ENCODE peak calls at places on chromosomes 16 and 17, in four cellular contexts. N, Z, P and Y are unnamed samples.
A peak's percentile ranks its signal among the peaks of the same experiment; 100 is the strongest.

GRCh38 chr17:20010099-20010863 is 1.1 kb downstream of the SPECC1 start:
- DNase-seq in P (peak; percentile 78), N (peak; percentile 56), Z (peak; percentile 23), Y (peak; percentile 49)

GRCh38 chr16:88991813-88992350 is 14.9 kb upstream of the CBFA2T3 start:
- DNase-seq in Z (no peak), N (no peak), P (no peak), Y (no peak)

GRCh38 chr16:14576069-14576468 is 54.0 kb downstream of the PARN start:
- DNase-seq in P (no peak), N (no peak), Z (no peak), Y (no peak)

GRCh38 chr17:73787036-73787720 is 142.9 kb upstream of the SDK2 start:
- DNase-seq in Z (no peak), P (no peak), N (no peak), Y (no peak)

GRCh38 chr17:78826836-78827509 is 13.6 kb downstream of the USP36 start:
- DNase-seq in Z (no peak), N (no peak), P (no peak), Y (no peak)

GRCh38 chr17:3532106-3532858 is 25.3 kb downstream of the TRPV3 start:
- DNase-seq in P (no peak), N (no peak), Z (no peak), Y (no peak)

GRCh38 chr16:81697886-81698635 is 81.0 kb upstream of the PLCG2 start:
- DNase-seq in P (peak; percentile 38), Z (no peak), N (no peak), Y (no peak)

GRCh38 chr16:89495121-89495520 is 4.8 kb upstream of the ANKRD11 start:
- DNase-seq in N (no peak), Z (no peak), P (no peak), Y (no peak)

GRCh38 chr17:80709090-80709695 is 164.6 kb downstream of the RPTOR start:
- DNase-seq in Z (no peak), N (no peak), P (no peak), Y (no peak)

GRCh38 chr17:37507108-37507507 is 17.4 kb downstream of the DUSP14 start:
- DNase-seq in N (no peak), P (no peak), Z (no peak), Y (no peak)

GRCh38 chr17:76204277-76204676 is 36.0 kb downstream of the RNF157 start:
- DNase-seq in P (no peak), N (no peak), Z (no peak), Y (peak; percentile 16)

GRCh38 chr16:48682971-48683370 is 73.0 kb upstream of the N4BP1 start:
- DNase-seq in P (no peak), Z (no peak), N (no peak), Y (no peak)

GRCh38 chr17:68782829-68783228 is 172.4 kb downstream of the ABCA8 start:
- DNase-seq in P (no peak), Z (no peak), N (peak; percentile 33), Y (no peak)

GRCh38 chr16:85947511-85948509 is 48.8 kb downstream of the IRF8 start:
- DNase-seq in P (no peak), Z (no peak), N (no peak), Y (no peak)

GRCh38 chr17:56973520-56973919 is 4.4 kb upstream of the SCPEP1 start:
- DNase-seq in N (peak; percentile 77), P (no peak), Z (peak; percentile 61), Y (peak; percentile 57)

GRCh38 chr16:30535106-30535776 is 583 bp upstream of the ZNF747 start:
- DNase-seq in P (no peak), Z (no peak), N (no peak), Y (no peak)

GRCh38 chr17:79947351-79948031 is 88.2 kb downstream of the TBC1D16 start:
- DNase-seq in P (no peak), N (peak; percentile 10), Z (no peak), Y (no peak)

GRCh38 chr17:61330174-61331150 is 69.2 kb upstream of the TBX2 start:
- DNase-seq in N (no peak), P (no peak), Z (no peak), Y (no peak)

GRCh38 chr16:76532188-76532973 is 255.2 kb downstream of the CNTNAP4 start:
- DNase-seq in P (peak; percentile 38), N (no peak), Z (no peak), Y (peak; percentile 19)

GRCh38 chr16:76527244-76527643 is 250.0 kb downstream of the CNTNAP4 start:
- DNase-seq in N (no peak), Z (no peak), P (no peak), Y (no peak)

DNA sequence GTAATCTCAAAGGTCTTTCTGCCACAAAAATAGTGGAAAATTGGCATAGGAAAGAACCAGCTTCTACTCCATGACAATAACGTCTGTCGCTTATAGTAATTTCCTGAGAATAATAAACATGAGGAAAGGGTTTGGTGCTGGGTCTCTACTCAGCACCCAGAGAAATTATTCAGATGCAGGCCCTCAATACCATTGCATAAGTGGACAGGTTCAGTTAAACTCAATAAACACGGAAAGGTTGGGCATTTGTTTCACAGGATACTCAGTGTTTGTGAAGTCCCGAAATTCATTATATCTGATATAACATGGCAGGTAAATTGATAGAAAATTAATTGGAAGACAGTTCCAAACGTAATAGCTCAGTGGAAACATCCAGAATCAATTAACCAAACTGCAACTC is 254.0 kb downstream of the CNTNAP4 start:
- DNase-seq in Z (no peak), P (no peak), N (no peak), Y (no peak)
- H3K4me1 ChIP-seq in Z (no peaks in the 10 kb centered on the region), P (no peaks in the 10 kb centered on the region), N (no peaks in the 10 kb centered on the region), Y (peaks cover 23% of the 10 kb centered on the region)

GRCh38 chr16:58513874-58514273 is 1.4 kb upstream of the SETD6 start:
- DNase-seq in Z (no peak), N (no peak), P (no peak), Y (no peak)

GRCh38 chr16:58516768-58517107 is 1.4 kb downstream of the SETD6 start:
- DNase-seq in N (no peak), Z (no peak), P (no peak), Y (no peak)

GRCh38 chr16:58518083-58518979 is 3.0 kb downstream of the SETD6 start:
- DNase-seq in P (no peak), Z (no peak), N (no peak), Y (no peak)

GRCh38 chr16:58515871-58516767 is 802 bp downstream of the SETD6 start:
- DNase-seq in N (peak; percentile 59), P (peak; percentile 53), Z (no peak), Y (peak; percentile 66)

DNA sequence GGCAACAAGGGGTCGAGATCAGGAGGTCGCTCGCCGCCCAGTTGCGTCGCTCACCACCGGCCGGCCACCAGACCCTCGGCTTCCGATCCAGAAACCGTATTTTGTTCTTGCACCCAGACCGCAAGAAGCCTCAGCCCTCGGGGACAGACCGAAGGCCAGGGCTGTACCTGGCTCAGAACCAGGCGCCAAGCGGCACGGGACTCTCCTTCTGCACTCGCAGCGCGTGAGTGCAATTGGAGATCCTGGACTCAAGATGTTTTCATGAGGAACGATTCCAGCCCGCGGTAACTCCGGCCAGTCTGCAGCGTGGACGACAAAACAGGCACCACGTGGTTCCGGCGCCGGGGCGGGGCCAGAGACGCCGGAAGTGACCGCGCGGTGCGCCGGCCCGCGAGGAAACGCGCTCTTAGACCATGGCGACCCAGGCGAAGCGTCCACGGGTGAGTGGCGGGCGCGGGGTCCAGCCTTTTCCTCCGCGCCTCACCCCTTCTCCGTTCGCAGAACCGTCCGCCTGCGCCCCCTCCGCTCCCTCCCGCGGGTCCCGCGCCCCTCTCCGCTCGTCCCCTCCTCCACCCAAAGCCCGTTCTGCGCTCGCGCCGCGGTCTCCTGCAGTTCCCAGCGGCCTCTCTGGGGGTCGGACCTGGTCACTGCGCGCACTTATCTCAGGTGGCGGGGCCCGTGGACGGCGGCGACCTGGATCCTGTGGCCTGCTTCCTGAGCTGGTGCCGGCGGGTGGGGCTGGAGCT is at the start of gene SETD6:
- DNase-seq in P (peak; percentile 93), N (peak; percentile 96), Z (peak; percentile 88), Y (peak; percentile 91)
- TF ChIP-seq CTCF in P (no peak), N (peak; percentile 36), Z (peak; percentile 14), Y (peak; percentile 16)

GRCh38 chr17:77383613-77384608 is 243.1 kb downstream of the SEC14L1 start:
- DNase-seq in Z (peak; percentile 46), N (peak; percentile 97), P (no peak), Y (no peak)
- H3K4me1 ChIP-seq in Z (peaks cover 19% of the 10 kb centered on the region), N (peaks cover 91% of the 10 kb centered on the region), P (peaks cover 85% of the 10 kb centered on the region), Y (peaks cover 63% of the 10 kb centered on the region)

GRCh38 chr17:63019138-63019873 is 53.3 kb downstream of the TANC2 start:
- DNase-seq in N (no peak), P (no peak), Z (no peak), Y (no peak)
- TF ChIP-seq CTCF in N (no peak), P (no peak), Z (no peak), Y (no peak)

GRCh38 chr17:72520665-72521303 is 400.0 kb downstream of the SOX9 start:
- DNase-seq in N (no peak), Z (no peak), P (no peak), Y (no peak)
- H3K4me1 ChIP-seq in N (no peaks in the 10 kb centered on the region), Z (peaks cover 14% of the 10 kb centered on the region), P (peaks cover 31% of the 10 kb centered on the region), Y (peaks cover 51% of the 10 kb centered on the region)

DNA sequence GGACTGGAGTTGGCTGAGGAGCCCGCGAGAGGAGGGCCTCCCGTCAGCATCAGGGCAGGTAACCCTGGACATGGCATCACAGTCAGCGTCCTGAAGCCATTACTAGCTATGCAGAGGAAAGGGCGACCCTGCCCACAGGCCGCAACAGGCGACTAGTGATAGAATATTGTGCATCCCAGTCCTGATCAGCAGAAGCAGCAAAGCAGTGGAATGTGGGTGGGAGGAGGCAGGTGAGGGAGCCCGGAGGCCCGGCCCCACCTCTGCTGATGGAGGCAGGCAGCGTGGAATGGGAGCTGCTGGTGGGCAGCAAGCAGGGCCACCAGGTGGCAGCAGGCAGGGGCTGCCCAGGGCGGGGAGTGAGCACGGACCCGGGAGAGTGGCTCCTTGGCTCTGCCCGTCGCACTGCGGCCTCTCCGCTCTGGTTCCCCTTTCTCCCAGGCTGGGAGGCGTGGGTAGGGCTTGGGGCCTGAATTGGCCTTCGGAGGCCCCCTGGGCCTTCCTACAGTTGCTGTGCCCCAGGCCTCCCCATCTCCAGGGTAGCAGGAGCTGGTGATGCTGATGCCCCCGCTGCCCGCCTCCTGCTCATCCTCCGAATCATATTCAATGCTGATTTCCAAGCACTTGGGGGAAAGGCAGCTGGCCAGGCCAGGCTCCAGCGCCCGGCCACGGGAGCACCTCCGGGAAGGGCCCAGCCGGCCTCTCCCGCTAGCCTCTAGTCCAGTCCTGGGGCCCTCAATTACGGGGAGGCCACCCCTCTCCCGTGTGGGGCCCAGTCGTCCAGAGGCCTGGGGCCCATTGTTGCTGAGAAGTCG is 20.2 kb downstream of the TSPOAP1 start:
- DNase-seq in Z (no peak), P (no peak), N (peak; percentile 19), Y (peak; percentile 56)
- TF ChIP-seq CTCF in Z (no peak), P (peak; percentile 9), N (peak; percentile 25), Y (peak; percentile 56)

GRCh38 chr17:29155966-29156338 is 24.2 kb downstream of the MYO18A start:
- DNase-seq in Z (no peak), N (peak; percentile 56), P (no peak), Y (no peak)

GRCh38 chr17:29156781-29157180 is 23.4 kb downstream of the MYO18A start:
- DNase-seq in N (no peak), P (peak; percentile 6), Z (no peak), Y (no peak)

GRCh38 chr17:29155235-29155965 is 24.8 kb downstream of the MYO18A start:
- DNase-seq in Z (no peak), N (peak; percentile 73), P (peak; percentile 82), Y (peak; percentile 92)

GRCh38 chr17:29157310-29157709 is 22.9 kb downstream of the MYO18A start:
- DNase-seq in N (no peak), Z (no peak), P (no peak), Y (no peak)

GRCh38 chr17:29154516-29155234 is 25.5 kb downstream of the MYO18A start:
- DNase-seq in P (no peak), Z (no peak), N (peak; percentile 71), Y (no peak)
- H3K4me1 ChIP-seq in P (peaks cover 75% of the 10 kb centered on the region), Z (peaks cover 4% of the 10 kb centered on the region), N (peaks cover 19% of the 10 kb centered on the region), Y (peaks cover 74% of the 10 kb centered on the region)